ENCODE peak calls at places on chromosomes 13 and 19, in five cellular contexts. O, W, T, P and G are unnamed samples.

GRCh38 chr19:12090807-12091206 is 26.3 kb downstream of the ZNF844 start:
- DNase-seq in O (peak), W (peak), T (peak), P (no peak), G (peak)

GRCh38 chr13:44040754-44041100 is 161.0 kb downstream of the LACC1 start:
- DNase-seq in O (no peak), W (no peak), T (no peak), P (no peak), G (no peak)

GRCh38 chr19:18777725-18778389 is 13.2 kb downstream of the COMP start:
- DNase-seq in O (no peak), W (no peak), T (no peak), P (no peak), G (no peak)

GRCh38 chr19:48648134-48648533 is 2.1 kb upstream of the CA11 start:
- DNase-seq in O (peak), W (no peak), T (no peak), P (no peak), G (no peak)

GRCh38 chr19:47489072-47489914 is 5.3 kb upstream of the KPTN start:
- DNase-seq in O (no peak), W (no peak), T (no peak), P (no peak), G (no peak)

GRCh38 chr13:41533676-41534075 is 76.3 kb downstream of the RGCC start:
- DNase-seq in O (no peak), W (no peak), T (no peak), P (no peak), G (no peak)

GRCh38 chr13:29081036-29081435 is 260.9 kb downstream of the MTUS2 start:
- DNase-seq in O (no peak), W (no peak), T (no peak), P (no peak), G (no peak)

GRCh38 chr19:47020992-47021496 is 1.4 kb downstream of the NPAS1 start:
- DNase-seq in O (no peak), W (no peak), T (no peak), P (no peak), G (no peak)

GRCh38 chr13:91242652-91243051 is 104.8 kb upstream of the MIR17HG start:
- DNase-seq in O (no peak), W (no peak), T (no peak), P (no peak), G (no peak)

GRCh38 chr19:58397533-58398037 is 2.1 kb downstream of the RNF225 start:
- DNase-seq in O (no peak), W (no peak), T (no peak), P (no peak), G (no peak)